ENCODE peak calls at places on chromosomes 2 and 18, in five cellular contexts. One of them, this sample, is unnamed.
A peak's percentile ranks its signal among the peaks of the same experiment; 100 is the strongest.

GRCh38 chr18:13538630-13539029 is 187.7 kb downstream of the FAM210A start:
- DNase-seq in NCI-H1436: no peak
- DNase-seq in WERI-Rb-1: peak; percentile 21
- DNase-seq in stimulated activated CD4-positive, alpha-beta T cell treated with anti-CD3 and anti-CD28 coated beads, Interleukin-1b, Interleukin-23, amount 100 ng/mL, for 4 hours: no peak
- DNase-seq in NCI-H2107: no peak
- DNase-seq in this sample: no peak

GRCh38 chr18:63207154-63207790 is 112.3 kb downstream of the BCL2 start:
- DNase-seq in NCI-H1436: peak; percentile 39
- DNase-seq in WERI-Rb-1: no peak
- DNase-seq in stimulated activated CD4-positive, alpha-beta T cell treated with anti-CD3 and anti-CD28 coated beads, Interleukin-1b, Interleukin-23, amount 100 ng/mL, for 4 hours: no peak
- DNase-seq in NCI-H2107: peak; percentile 79
- DNase-seq in this sample: no peak

GRCh38 chr2:227485429-227485828 is 13.5 kb downstream of the AGFG1 start:
- DNase-seq in NCI-H1436: no peak
- DNase-seq in WERI-Rb-1: no peak
- DNase-seq in stimulated activated CD4-positive, alpha-beta T cell treated with anti-CD3 and anti-CD28 coated beads, Interleukin-1b, Interleukin-23, amount 100 ng/mL, for 4 hours: no peak
- DNase-seq in NCI-H2107: no peak
- DNase-seq in this sample: no peak

GRCh38 chr2:46909771-46910419 is 5.7 kb downstream of the MCFD2 start:
- DNase-seq in NCI-H1436: no peak
- DNase-seq in WERI-Rb-1: no peak
- DNase-seq in stimulated activated CD4-positive, alpha-beta T cell treated with anti-CD3 and anti-CD28 coated beads, Interleukin-1b, Interleukin-23, amount 100 ng/mL, for 4 hours: no peak
- DNase-seq in NCI-H2107: no peak
- DNase-seq in this sample: no peak

GRCh38 chr2:190547914-190548313 is 13.4 kb upstream of the NEMP2 start:
- DNase-seq in NCI-H1436: no peak
- DNase-seq in WERI-Rb-1: no peak
- DNase-seq in stimulated activated CD4-positive, alpha-beta T cell treated with anti-CD3 and anti-CD28 coated beads, Interleukin-1b, Interleukin-23, amount 100 ng/mL, for 4 hours: no peak
- DNase-seq in NCI-H2107: no peak
- DNase-seq in this sample: no peak

GRCh38 chr2:128557841-128558241 is 239.2 kb upstream of the HS6ST1 start:
- DNase-seq in NCI-H1436: no peak
- DNase-seq in WERI-Rb-1: no peak
- DNase-seq in stimulated activated CD4-positive, alpha-beta T cell treated with anti-CD3 and anti-CD28 coated beads, Interleukin-1b, Interleukin-23, amount 100 ng/mL, for 4 hours: no peak
- DNase-seq in NCI-H2107: no peak
- DNase-seq in this sample: no peak

GRCh38 chr18:48363167-48363566 is 46.0 kb downstream of the ZBTB7C start:
- DNase-seq in NCI-H1436: no peak
- DNase-seq in WERI-Rb-1: no peak
- DNase-seq in stimulated activated CD4-positive, alpha-beta T cell treated with anti-CD3 and anti-CD28 coated beads, Interleukin-1b, Interleukin-23, amount 100 ng/mL, for 4 hours: no peak
- DNase-seq in NCI-H2107: no peak
- DNase-seq in this sample: no peak

GRCh38 chr18:685438-685837 is 27.0 kb downstream of the ENOSF1 start:
- DNase-seq in NCI-H1436: no peak
- DNase-seq in WERI-Rb-1: no peak
- DNase-seq in stimulated activated CD4-positive, alpha-beta T cell treated with anti-CD3 and anti-CD28 coated beads, Interleukin-1b, Interleukin-23, amount 100 ng/mL, for 4 hours: no peak
- DNase-seq in NCI-H2107: no peak
- DNase-seq in this sample: no peak

GRCh38 chr2:54318810-54319209 is 62.8 kb upstream of the TSPYL6 start:
- DNase-seq in NCI-H1436: no peak
- DNase-seq in WERI-Rb-1: no peak
- DNase-seq in stimulated activated CD4-positive, alpha-beta T cell treated with anti-CD3 and anti-CD28 coated beads, Interleukin-1b, Interleukin-23, amount 100 ng/mL, for 4 hours: no peak
- DNase-seq in NCI-H2107: no peak
- DNase-seq in this sample: no peak

GRCh38 chr2:129297430-129297829 is 682.0 kb upstream of the RAB6C start:
- DNase-seq in NCI-H1436: no peak
- DNase-seq in WERI-Rb-1: no peak
- DNase-seq in stimulated activated CD4-positive, alpha-beta T cell treated with anti-CD3 and anti-CD28 coated beads, Interleukin-1b, Interleukin-23, amount 100 ng/mL, for 4 hours: no peak
- DNase-seq in NCI-H2107: no peak
- DNase-seq in this sample: no peak

GRCh38 chr2:84458436-84459027 is 548 bp downstream of the SUCLG1 start:
- DNase-seq in NCI-H1436: no peak
- DNase-seq in WERI-Rb-1: peak; percentile 22
- DNase-seq in stimulated activated CD4-positive, alpha-beta T cell treated with anti-CD3 and anti-CD28 coated beads, Interleukin-1b, Interleukin-23, amount 100 ng/mL, for 4 hours: no peak
- DNase-seq in NCI-H2107: no peak
- DNase-seq in this sample: no peak

GRCh38 chr18:67600781-67601180 is 84.3 kb upstream of the DSEL start:
- DNase-seq in NCI-H1436: no peak
- DNase-seq in WERI-Rb-1: no peak
- DNase-seq in stimulated activated CD4-positive, alpha-beta T cell treated with anti-CD3 and anti-CD28 coated beads, Interleukin-1b, Interleukin-23, amount 100 ng/mL, for 4 hours: no peak
- DNase-seq in NCI-H2107: no peak
- DNase-seq in this sample: no peak

GRCh38 chr18:50284226-50284885 is 3.0 kb upstream of the MBD1 start:
- DNase-seq in NCI-H1436: no peak
- DNase-seq in WERI-Rb-1: no peak
- DNase-seq in stimulated activated CD4-positive, alpha-beta T cell treated with anti-CD3 and anti-CD28 coated beads, Interleukin-1b, Interleukin-23, amount 100 ng/mL, for 4 hours: no peak
- DNase-seq in NCI-H2107: no peak
- DNase-seq in this sample: no peak

GRCh38 chr2:147860009-147860408 is 15.2 kb downstream of the ACVR2A start:
- DNase-seq in NCI-H1436: no peak
- DNase-seq in WERI-Rb-1: peak; percentile 60
- DNase-seq in stimulated activated CD4-positive, alpha-beta T cell treated with anti-CD3 and anti-CD28 coated beads, Interleukin-1b, Interleukin-23, amount 100 ng/mL, for 4 hours: no peak
- DNase-seq in NCI-H2107: peak; percentile 46
- DNase-seq in this sample: no peak

GRCh38 chr2:128514555-128514955 is 195.9 kb upstream of the HS6ST1 start:
- DNase-seq in NCI-H1436: no peak
- DNase-seq in WERI-Rb-1: no peak
- DNase-seq in stimulated activated CD4-positive, alpha-beta T cell treated with anti-CD3 and anti-CD28 coated beads, Interleukin-1b, Interleukin-23, amount 100 ng/mL, for 4 hours: no peak
- DNase-seq in NCI-H2107: no peak
- DNase-seq in this sample: no peak

GRCh38 chr2:8134105-8134903 is 547.6 kb upstream of the ID2 start:
- DNase-seq in NCI-H1436: no peak
- DNase-seq in WERI-Rb-1: no peak
- DNase-seq in stimulated activated CD4-positive, alpha-beta T cell treated with anti-CD3 and anti-CD28 coated beads, Interleukin-1b, Interleukin-23, amount 100 ng/mL, for 4 hours: no peak
- DNase-seq in NCI-H2107: no peak
- DNase-seq in this sample: no peak

GRCh38 chr2:76813084-76813483 is 709.1 kb downstream of the LRRTM4 start:
- DNase-seq in NCI-H1436: no peak
- DNase-seq in WERI-Rb-1: no peak
- DNase-seq in stimulated activated CD4-positive, alpha-beta T cell treated with anti-CD3 and anti-CD28 coated beads, Interleukin-1b, Interleukin-23, amount 100 ng/mL, for 4 hours: no peak
- DNase-seq in NCI-H2107: no peak
- DNase-seq in this sample: no peak

GRCh38 chr2:157806426-157806825 is 69.7 kb downstream of the ACVR1 start:
- DNase-seq in NCI-H1436: no peak
- DNase-seq in WERI-Rb-1: no peak
- DNase-seq in stimulated activated CD4-positive, alpha-beta T cell treated with anti-CD3 and anti-CD28 coated beads, Interleukin-1b, Interleukin-23, amount 100 ng/mL, for 4 hours: no peak
- DNase-seq in NCI-H2107: no peak
- DNase-seq in this sample: no peak

GRCh38 chr18:77131652-77132368 is 773 bp downstream of the MBP start:
- DNase-seq in NCI-H1436: no peak
- DNase-seq in WERI-Rb-1: no peak
- DNase-seq in stimulated activated CD4-positive, alpha-beta T cell treated with anti-CD3 and anti-CD28 coated beads, Interleukin-1b, Interleukin-23, amount 100 ng/mL, for 4 hours: peak; percentile 27
- DNase-seq in NCI-H2107: no peak
- DNase-seq in this sample: no peak

GRCh38 chr2:201674794-201675193 is 23.6 kb downstream of the MPP4 start:
- DNase-seq in NCI-H1436: no peak
- DNase-seq in WERI-Rb-1: no peak
- DNase-seq in stimulated activated CD4-positive, alpha-beta T cell treated with anti-CD3 and anti-CD28 coated beads, Interleukin-1b, Interleukin-23, amount 100 ng/mL, for 4 hours: no peak
- DNase-seq in NCI-H2107: no peak
- DNase-seq in this sample: no peak

GRCh38 chr2:165745916-165746315 is 48.1 kb downstream of the GALNT3 start:
- DNase-seq in NCI-H1436: no peak
- DNase-seq in WERI-Rb-1: no peak
- DNase-seq in stimulated activated CD4-positive, alpha-beta T cell treated with anti-CD3 and anti-CD28 coated beads, Interleukin-1b, Interleukin-23, amount 100 ng/mL, for 4 hours: no peak
- DNase-seq in NCI-H2107: no peak
- DNase-seq in this sample: no peak

GRCh38 chr2:24878341-24878740 is 41.7 kb downstream of the ADCY3 start:
- DNase-seq in NCI-H1436: no peak
- DNase-seq in WERI-Rb-1: no peak
- DNase-seq in stimulated activated CD4-positive, alpha-beta T cell treated with anti-CD3 and anti-CD28 coated beads, Interleukin-1b, Interleukin-23, amount 100 ng/mL, for 4 hours: no peak
- DNase-seq in NCI-H2107: no peak
- DNase-seq in this sample: no peak

GRCh38 chr2:197306691-197307030 is 3.9 kb downstream of the ANKRD44 start:
- DNase-seq in NCI-H1436: no peak
- DNase-seq in WERI-Rb-1: no peak
- DNase-seq in stimulated activated CD4-positive, alpha-beta T cell treated with anti-CD3 and anti-CD28 coated beads, Interleukin-1b, Interleukin-23, amount 100 ng/mL, for 4 hours: no peak
- DNase-seq in NCI-H2107: no peak
- DNase-seq in this sample: no peak